ENCODE peak calls at places on chromosomes 12 and 14, in nine cellular contexts. One of them, this sample, is unnamed.

GRCh38 chr12:121748571-121749265 is 36.2 kb downstream of the TMEM120B start:
- DNase-seq in CD8-positive, alpha-beta memory T cell: no peak
- DNase-seq in fibroblast of pulmonary artery: peak; percentile 91
- DNase-seq in mesenchymal stem cell: peak; percentile 98
- DNase-seq in heart left ventricle: no peak
- DNase-seq in CD8-positive, alpha-beta T cell: no peak
- DNase-seq in PC-3: peak; percentile 37
- DNase-seq in SK-N-MC: no peak
- DNase-seq in A549: peak; percentile 96
- DNase-seq in this sample: no peak

GRCh38 chr14:32940066-32940651 is 1.5 kb downstream of the NPAS3 start:
- DNase-seq in PC-3: peak; percentile 55
- DNase-seq in mesenchymal stem cell: peak; percentile 52
- DNase-seq in CD8-positive, alpha-beta T cell: no peak
- DNase-seq in SK-N-MC: peak; percentile 62
- DNase-seq in A549: no peak
- DNase-seq in fibroblast of pulmonary artery: peak; percentile 41
- DNase-seq in CD8-positive, alpha-beta memory T cell: no peak
- DNase-seq in heart left ventricle: no peak
- DNase-seq in this sample: no peak

GRCh38 chr12:80107221-80107620 is 7.9 kb downstream of the OTOGL start:
- DNase-seq in CD8-positive, alpha-beta memory T cell: no peak
- DNase-seq in fibroblast of pulmonary artery: no peak
- DNase-seq in heart left ventricle: no peak
- DNase-seq in CD8-positive, alpha-beta T cell: no peak
- DNase-seq in PC-3: no peak
- DNase-seq in A549: no peak
- DNase-seq in SK-N-MC: no peak
- DNase-seq in mesenchymal stem cell: no peak
- DNase-seq in this sample: no peak

GRCh38 chr12:40598073-40598472 is 94.2 kb upstream of the CNTN1 start:
- DNase-seq in heart left ventricle: no peak
- DNase-seq in mesenchymal stem cell: no peak
- DNase-seq in SK-N-MC: no peak
- DNase-seq in CD8-positive, alpha-beta T cell: no peak
- DNase-seq in fibroblast of pulmonary artery: no peak
- DNase-seq in CD8-positive, alpha-beta memory T cell: no peak
- DNase-seq in PC-3: no peak
- DNase-seq in A549: no peak
- DNase-seq in this sample: no peak

GRCh38 chr14:37843969-37844607 is 248.7 kb downstream of the TTC6 start:
- DNase-seq in PC-3: no peak
- DNase-seq in heart left ventricle: no peak
- DNase-seq in mesenchymal stem cell: no peak
- DNase-seq in A549: no peak
- DNase-seq in CD8-positive, alpha-beta memory T cell: no peak
- DNase-seq in fibroblast of pulmonary artery: no peak
- DNase-seq in SK-N-MC: no peak
- DNase-seq in CD8-positive, alpha-beta T cell: no peak
- DNase-seq in this sample: peak; percentile 12

GRCh38 chr12:38905480-38906351 is at the start of gene CPNE8:
- DNase-seq in CD8-positive, alpha-beta T cell: peak; percentile 23
- DNase-seq in fibroblast of pulmonary artery: peak; percentile 81
- DNase-seq in CD8-positive, alpha-beta memory T cell: peak; percentile 7
- DNase-seq in SK-N-MC: no peak
- DNase-seq in heart left ventricle: peak; percentile 86
- DNase-seq in PC-3: peak; percentile 59
- DNase-seq in A549: peak; percentile 87
- DNase-seq in mesenchymal stem cell: peak; percentile 94
- DNase-seq in this sample: no peak

GRCh38 chr12:33514893-33515292 is 75.3 kb upstream of the SYT10 start:
- DNase-seq in PC-3: peak; percentile 14
- DNase-seq in A549: no peak
- DNase-seq in CD8-positive, alpha-beta memory T cell: no peak
- DNase-seq in CD8-positive, alpha-beta T cell: no peak
- DNase-seq in SK-N-MC: no peak
- DNase-seq in heart left ventricle: no peak
- DNase-seq in fibroblast of pulmonary artery: no peak
- DNase-seq in mesenchymal stem cell: no peak
- DNase-seq in this sample: no peak

GRCh38 chr12:7373226-7373625 is 69.4 kb downstream of the ACSM4 start:
- DNase-seq in fibroblast of pulmonary artery: no peak
- DNase-seq in heart left ventricle: no peak
- DNase-seq in CD8-positive, alpha-beta memory T cell: no peak
- DNase-seq in A549: no peak
- DNase-seq in CD8-positive, alpha-beta T cell: no peak
- DNase-seq in PC-3: no peak
- DNase-seq in mesenchymal stem cell: no peak
- DNase-seq in SK-N-MC: no peak
- DNase-seq in this sample: no peak

GRCh38 chr12:34599530-34600513 is 577.5 kb downstream of the ALG10 start:
- DNase-seq in SK-N-MC: no peak
- DNase-seq in PC-3: no peak
- DNase-seq in fibroblast of pulmonary artery: no peak
- DNase-seq in A549: no peak
- DNase-seq in mesenchymal stem cell: no peak
- DNase-seq in CD8-positive, alpha-beta T cell: no peak
- DNase-seq in CD8-positive, alpha-beta memory T cell: no peak
- DNase-seq in heart left ventricle: no peak
- DNase-seq in this sample: no peak

GRCh38 chr12:47905313-47905730 is 528 bp upstream of the VDR start:
- DNase-seq in heart left ventricle: peak; percentile 43
- DNase-seq in PC-3: peak; percentile 77
- DNase-seq in A549: no peak
- DNase-seq in SK-N-MC: no peak
- DNase-seq in CD8-positive, alpha-beta T cell: no peak
- DNase-seq in mesenchymal stem cell: peak; percentile 52
- DNase-seq in fibroblast of pulmonary artery: no peak
- DNase-seq in CD8-positive, alpha-beta memory T cell: no peak
- DNase-seq in this sample: no peak

GRCh38 chr14:77051101-77051500 is 22.6 kb upstream of the IRF2BPL start:
- DNase-seq in PC-3: no peak
- DNase-seq in CD8-positive, alpha-beta memory T cell: no peak
- DNase-seq in fibroblast of pulmonary artery: no peak
- DNase-seq in A549: no peak
- DNase-seq in SK-N-MC: no peak
- DNase-seq in CD8-positive, alpha-beta T cell: no peak
- DNase-seq in heart left ventricle: peak; percentile 71
- DNase-seq in mesenchymal stem cell: no peak
- DNase-seq in this sample: no peak

GRCh38 chr12:75933136-75933535 is 98.4 kb downstream of the PHLDA1 start:
- DNase-seq in fibroblast of pulmonary artery: peak; percentile 88
- DNase-seq in PC-3: peak; percentile 42
- DNase-seq in A549: peak; percentile 89
- DNase-seq in CD8-positive, alpha-beta memory T cell: no peak
- DNase-seq in heart left ventricle: no peak
- DNase-seq in mesenchymal stem cell: peak; percentile 97
- DNase-seq in CD8-positive, alpha-beta T cell: no peak
- DNase-seq in SK-N-MC: no peak
- DNase-seq in this sample: no peak

GRCh38 chr12:102564026-102564425 is 83.7 kb upstream of the IGF1 start:
- DNase-seq in PC-3: peak; percentile 43
- DNase-seq in fibroblast of pulmonary artery: no peak
- DNase-seq in heart left ventricle: no peak
- DNase-seq in SK-N-MC: no peak
- DNase-seq in A549: no peak
- DNase-seq in CD8-positive, alpha-beta T cell: no peak
- DNase-seq in CD8-positive, alpha-beta memory T cell: no peak
- DNase-seq in mesenchymal stem cell: no peak
- DNase-seq in this sample: no peak

GRCh38 chr14:61437383-61437782 is 116.0 kb downstream of the PRKCH start:
- DNase-seq in A549: no peak
- DNase-seq in mesenchymal stem cell: peak; percentile 30
- DNase-seq in heart left ventricle: no peak
- DNase-seq in PC-3: no peak
- DNase-seq in fibroblast of pulmonary artery: no peak
- DNase-seq in CD8-positive, alpha-beta T cell: no peak
- DNase-seq in CD8-positive, alpha-beta memory T cell: no peak
- DNase-seq in SK-N-MC: no peak
- DNase-seq in this sample: no peak

DNA sequence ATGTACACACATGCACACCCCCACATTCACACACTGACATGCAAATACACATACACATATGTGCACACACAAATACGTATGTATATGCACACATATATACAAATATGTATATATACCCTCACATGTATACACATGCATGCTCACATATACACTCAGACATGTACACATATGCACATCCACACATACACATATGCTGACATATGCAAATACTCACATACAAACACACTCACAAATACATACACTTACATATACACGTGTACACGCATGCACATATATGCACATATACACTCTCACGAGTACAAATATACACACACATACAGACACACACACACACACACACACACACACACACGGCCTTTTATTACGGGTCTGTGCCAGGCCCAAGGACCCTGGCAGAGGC is 54.9 kb downstream of the BCL11B start:
- DNase-seq in PC-3: no peak
- DNase-seq in CD8-positive, alpha-beta T cell: no peak
- DNase-seq in CD8-positive, alpha-beta memory T cell: no peak
- DNase-seq in A549: no peak
- DNase-seq in fibroblast of pulmonary artery: no peak
- DNase-seq in mesenchymal stem cell: no peak
- DNase-seq in heart left ventricle: no peak
- DNase-seq in SK-N-MC: no peak
- DNase-seq in this sample: no peak
- H3K4me3 ChIP-seq in PC-3: no peak overlapping the region
- H3K4me3 ChIP-seq in CD8-positive, alpha-beta T cell: peak overlapping the region; percentile 18
- H3K4me3 ChIP-seq in CD8-positive, alpha-beta memory T cell: peak overlapping the region; percentile 33
- H3K4me3 ChIP-seq in A549: no peak overlapping the region
- H3K4me3 ChIP-seq in fibroblast of pulmonary artery: no peak overlapping the region
- H3K4me3 ChIP-seq in mesenchymal stem cell: no peak overlapping the region
- H3K4me3 ChIP-seq in heart left ventricle: no peak overlapping the region
- H3K4me3 ChIP-seq in SK-N-MC: peak overlapping the region; percentile 33
- H3K4me3 ChIP-seq in this sample: no peak overlapping the region

DNA sequence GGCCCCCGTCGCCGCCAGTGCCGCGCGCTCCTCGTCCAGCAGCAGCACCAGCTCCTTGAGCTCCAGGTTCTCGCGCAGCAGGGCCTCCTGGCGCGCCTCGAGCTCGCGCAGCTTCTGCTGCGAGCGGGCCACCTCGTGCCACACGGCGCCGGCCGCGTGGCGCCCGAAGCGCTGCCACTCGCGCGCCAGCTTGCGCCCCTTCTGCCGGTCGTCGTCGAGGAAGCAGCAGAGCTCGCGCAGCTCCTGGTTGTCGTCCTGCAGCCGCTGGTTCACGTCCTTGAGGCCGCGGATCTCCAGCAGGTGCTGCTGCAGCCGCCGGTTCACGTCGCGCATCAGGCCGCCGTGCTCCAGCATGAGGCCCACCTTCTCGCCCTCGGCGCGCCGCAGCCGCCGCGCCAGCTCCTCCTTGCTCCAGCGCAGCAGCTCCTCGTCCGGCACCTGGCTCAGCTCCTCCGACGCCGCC is 505 bp downstream of the CCDC85C start:
- DNase-seq in SK-N-MC: no peak
- DNase-seq in CD8-positive, alpha-beta memory T cell: peak; percentile 61
- DNase-seq in A549: peak; percentile 69
- DNase-seq in heart left ventricle: no peak
- DNase-seq in mesenchymal stem cell: peak; percentile 42
- DNase-seq in CD8-positive, alpha-beta T cell: peak; percentile 29
- DNase-seq in PC-3: peak; percentile 25
- DNase-seq in fibroblast of pulmonary artery: peak; percentile 48
- DNase-seq in this sample: peak; percentile 39
- H3K4me3 ChIP-seq in SK-N-MC: peak overlapping the region; percentile 83
- H3K4me3 ChIP-seq in CD8-positive, alpha-beta memory T cell: no peak overlapping the region
- H3K4me3 ChIP-seq in A549: peak overlapping the region; percentile 81
- H3K4me3 ChIP-seq in heart left ventricle: peak overlapping the region; percentile 32
- H3K4me3 ChIP-seq in mesenchymal stem cell: peak overlapping the region; percentile 58
- H3K4me3 ChIP-seq in CD8-positive, alpha-beta T cell: peak overlapping the region; percentile 28
- H3K4me3 ChIP-seq in PC-3: peak overlapping the region; percentile 75
- H3K4me3 ChIP-seq in fibroblast of pulmonary artery: peak overlapping the region; percentile 34
- H3K4me3 ChIP-seq in this sample: peak overlapping the region; percentile 60

DNA sequence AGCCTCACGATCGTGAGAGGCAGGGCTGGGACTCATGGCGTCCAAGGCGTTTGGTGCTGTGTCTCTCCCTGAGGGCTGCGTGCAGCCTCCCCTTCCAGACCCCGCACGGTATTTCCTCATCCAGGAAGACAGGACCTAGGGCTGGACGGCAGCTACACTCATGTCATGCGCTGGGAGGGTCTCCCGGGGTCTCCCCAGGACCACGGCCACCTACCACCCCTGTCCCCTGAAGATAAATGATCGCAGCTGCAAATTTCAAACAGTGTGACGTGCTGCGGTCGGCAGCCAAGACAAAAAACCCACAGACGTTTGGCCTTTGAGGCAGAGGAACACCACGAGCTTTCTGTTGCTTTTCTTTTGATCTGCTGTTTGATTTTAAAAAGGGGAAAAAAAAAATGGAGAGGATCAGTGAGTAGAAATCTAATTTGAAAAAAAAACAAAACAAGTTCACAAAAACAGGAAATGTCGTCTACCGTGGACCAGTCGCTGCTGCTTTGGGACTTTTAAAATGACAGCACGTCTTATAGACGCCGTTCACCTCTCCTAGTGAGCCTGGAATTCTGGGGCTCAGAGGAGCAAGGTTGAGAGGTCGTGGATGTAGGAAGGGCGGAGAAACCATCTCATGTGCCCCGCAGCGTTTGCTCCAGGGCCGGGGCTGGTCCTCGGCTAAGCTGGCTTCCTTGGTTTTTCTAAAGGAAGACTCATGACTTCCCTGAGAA is 237.6 kb downstream of the SLC41A2 start:
- DNase-seq in heart left ventricle: no peak
- DNase-seq in SK-N-MC: no peak
- DNase-seq in PC-3: no peak
- DNase-seq in CD8-positive, alpha-beta memory T cell: peak; percentile 89
- DNase-seq in mesenchymal stem cell: peak; percentile 32
- DNase-seq in fibroblast of pulmonary artery: no peak
- DNase-seq in A549: no peak
- DNase-seq in CD8-positive, alpha-beta T cell: peak; percentile 48
- DNase-seq in this sample: peak; percentile 93
- H3K4me3 ChIP-seq in heart left ventricle: peak overlapping the region; percentile 10
- H3K4me3 ChIP-seq in SK-N-MC: no peak overlapping the region
- H3K4me3 ChIP-seq in PC-3: no peak overlapping the region
- H3K4me3 ChIP-seq in CD8-positive, alpha-beta memory T cell: peak overlapping the region; percentile 65
- H3K4me3 ChIP-seq in mesenchymal stem cell: no peak overlapping the region
- H3K4me3 ChIP-seq in fibroblast of pulmonary artery: no peak overlapping the region
- H3K4me3 ChIP-seq in A549: no peak overlapping the region
- H3K4me3 ChIP-seq in CD8-positive, alpha-beta T cell: peak overlapping the region; percentile 53
- H3K4me3 ChIP-seq in this sample: peak overlapping the region; percentile 45

DNA sequence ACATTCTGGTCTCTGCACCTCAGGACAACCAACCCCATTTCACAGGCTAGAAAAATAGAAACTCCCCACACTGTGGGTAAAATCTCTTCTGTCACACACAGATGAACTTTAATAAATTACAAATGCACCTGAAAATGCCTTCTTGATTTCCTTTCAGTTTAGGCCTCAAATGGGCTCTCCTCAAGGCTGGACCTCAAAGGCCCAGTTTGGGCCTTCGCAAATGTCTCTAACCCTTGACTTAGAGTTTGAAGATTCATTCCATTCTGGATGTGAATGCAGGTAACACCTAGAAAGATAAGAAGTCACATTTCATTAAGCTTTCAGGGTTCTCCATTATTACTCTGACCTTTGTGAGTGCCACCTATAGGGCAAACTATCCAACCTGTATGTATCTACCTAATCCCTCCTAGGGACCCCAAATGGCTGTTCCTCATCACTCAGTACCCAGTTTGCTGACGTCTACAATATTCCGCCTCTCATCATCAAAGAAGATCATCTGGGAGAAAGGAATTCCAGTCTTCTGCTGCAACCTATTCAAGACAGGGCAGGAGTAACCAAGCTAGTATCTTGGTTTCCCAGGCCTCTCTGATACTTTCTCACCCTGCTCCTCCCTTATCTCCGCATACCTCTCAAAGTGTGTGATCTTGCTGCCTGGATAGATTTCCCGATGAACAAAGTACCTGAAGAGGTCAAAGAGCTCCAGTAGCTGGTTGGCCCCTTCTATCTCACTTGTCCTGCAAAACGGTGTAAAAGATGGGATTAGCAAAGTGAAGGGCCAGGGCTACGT is 771 bp upstream of the CHMP4A start:
- DNase-seq in A549: no peak
- DNase-seq in SK-N-MC: no peak
- DNase-seq in PC-3: no peak
- DNase-seq in heart left ventricle: no peak
- DNase-seq in fibroblast of pulmonary artery: no peak
- DNase-seq in CD8-positive, alpha-beta T cell: no peak
- DNase-seq in CD8-positive, alpha-beta memory T cell: no peak
- DNase-seq in mesenchymal stem cell: no peak
- DNase-seq in this sample: no peak
- H3K4me3 ChIP-seq in A549: peak overlapping the region; percentile 57
- H3K4me3 ChIP-seq in SK-N-MC: peak overlapping the region; percentile 92
- H3K4me3 ChIP-seq in PC-3: peak overlapping the region; percentile 86
- H3K4me3 ChIP-seq in heart left ventricle: peak overlapping the region; percentile 82
- H3K4me3 ChIP-seq in fibroblast of pulmonary artery: peak overlapping the region; percentile 64
- H3K4me3 ChIP-seq in CD8-positive, alpha-beta T cell: no peak overlapping the region
- H3K4me3 ChIP-seq in CD8-positive, alpha-beta memory T cell: peak overlapping the region; percentile 87
- H3K4me3 ChIP-seq in mesenchymal stem cell: no peak overlapping the region
- H3K4me3 ChIP-seq in this sample: peak overlapping the region; percentile 85